ENCODE peak calls at places on chromosome 11, in nine cellular contexts. One of them, this sample, is unnamed.
A peak's percentile ranks its signal among the peaks of the same experiment; 100 is the strongest.

GRCh38 chr11:75602916-75603315 is 40.9 kb downstream of the SERPINH1 start:
- DNase-seq in T-helper 9 cell: no peak
- DNase-seq in left kidney: no peak
- DNase-seq in activated naive CD8-positive, alpha-beta T cell treated with anti-CD3 and anti-CD28 coated beads for 36 hours: no peak
- DNase-seq in effector memory CD8-positive, alpha-beta T cell: no peak
- DNase-seq in foreskin keratinocyte: no peak
- DNase-seq in neural progenitor cell: no peak
- DNase-seq in Right ventricle myocardium superior: no peak
- DNase-seq in stimulated activated CD8-positive, alpha-beta memory T cell treated with anti-CD3 and anti-CD28 coated beads, Interleukin-4, amount 100 ng/mL, for 4 hours: no peak
- DNase-seq in this sample: no peak

GRCh38 chr11:129905402-129905801 is 10.0 kb upstream of the NFRKB start:
- DNase-seq in activated naive CD8-positive, alpha-beta T cell treated with anti-CD3 and anti-CD28 coated beads for 36 hours: no peak
- DNase-seq in foreskin keratinocyte: no peak
- DNase-seq in effector memory CD8-positive, alpha-beta T cell: no peak
- DNase-seq in Right ventricle myocardium superior: no peak
- DNase-seq in stimulated activated CD8-positive, alpha-beta memory T cell treated with anti-CD3 and anti-CD28 coated beads, Interleukin-4, amount 100 ng/mL, for 4 hours: no peak
- DNase-seq in neural progenitor cell: no peak
- DNase-seq in left kidney: no peak
- DNase-seq in T-helper 9 cell: no peak
- DNase-seq in this sample: peak; percentile 96

GRCh38 chr11:133945087-133945974 is 11.4 kb downstream of the IGSF9B start:
- DNase-seq in Right ventricle myocardium superior: peak; percentile 75
- DNase-seq in effector memory CD8-positive, alpha-beta T cell: peak; percentile 65
- DNase-seq in left kidney: no peak
- DNase-seq in neural progenitor cell: no peak
- DNase-seq in T-helper 9 cell: peak; percentile 62
- DNase-seq in activated naive CD8-positive, alpha-beta T cell treated with anti-CD3 and anti-CD28 coated beads for 36 hours: peak; percentile 91
- DNase-seq in foreskin keratinocyte: no peak
- DNase-seq in stimulated activated CD8-positive, alpha-beta memory T cell treated with anti-CD3 and anti-CD28 coated beads, Interleukin-4, amount 100 ng/mL, for 4 hours: peak; percentile 76
- DNase-seq in this sample: no peak

GRCh38 chr11:120717042-120717441 is 205.5 kb downstream of the GRIK4 start:
- DNase-seq in T-helper 9 cell: no peak
- DNase-seq in left kidney: no peak
- DNase-seq in stimulated activated CD8-positive, alpha-beta memory T cell treated with anti-CD3 and anti-CD28 coated beads, Interleukin-4, amount 100 ng/mL, for 4 hours: no peak
- DNase-seq in neural progenitor cell: no peak
- DNase-seq in effector memory CD8-positive, alpha-beta T cell: no peak
- DNase-seq in Right ventricle myocardium superior: no peak
- DNase-seq in foreskin keratinocyte: no peak
- DNase-seq in activated naive CD8-positive, alpha-beta T cell treated with anti-CD3 and anti-CD28 coated beads for 36 hours: no peak
- DNase-seq in this sample: no peak

GRCh38 chr11:44171518-44171917 is 76.0 kb downstream of the EXT2 start:
- DNase-seq in left kidney: no peak
- DNase-seq in T-helper 9 cell: no peak
- DNase-seq in activated naive CD8-positive, alpha-beta T cell treated with anti-CD3 and anti-CD28 coated beads for 36 hours: no peak
- DNase-seq in effector memory CD8-positive, alpha-beta T cell: no peak
- DNase-seq in foreskin keratinocyte: no peak
- DNase-seq in Right ventricle myocardium superior: no peak
- DNase-seq in stimulated activated CD8-positive, alpha-beta memory T cell treated with anti-CD3 and anti-CD28 coated beads, Interleukin-4, amount 100 ng/mL, for 4 hours: no peak
- DNase-seq in neural progenitor cell: no peak
- DNase-seq in this sample: no peak

GRCh38 chr11:20731676-20732075 is 62.3 kb downstream of the NELL1 start:
- DNase-seq in T-helper 9 cell: no peak
- DNase-seq in Right ventricle myocardium superior: no peak
- DNase-seq in foreskin keratinocyte: no peak
- DNase-seq in effector memory CD8-positive, alpha-beta T cell: no peak
- DNase-seq in stimulated activated CD8-positive, alpha-beta memory T cell treated with anti-CD3 and anti-CD28 coated beads, Interleukin-4, amount 100 ng/mL, for 4 hours: no peak
- DNase-seq in neural progenitor cell: no peak
- DNase-seq in left kidney: no peak
- DNase-seq in activated naive CD8-positive, alpha-beta T cell treated with anti-CD3 and anti-CD28 coated beads for 36 hours: no peak
- DNase-seq in this sample: no peak

GRCh38 chr11:2990617-2991476 is 1.3 kb downstream of the NAP1L4 start:
- DNase-seq in stimulated activated CD8-positive, alpha-beta memory T cell treated with anti-CD3 and anti-CD28 coated beads, Interleukin-4, amount 100 ng/mL, for 4 hours: no peak
- DNase-seq in foreskin keratinocyte: peak; percentile 57
- DNase-seq in left kidney: peak; percentile 58
- DNase-seq in activated naive CD8-positive, alpha-beta T cell treated with anti-CD3 and anti-CD28 coated beads for 36 hours: peak; percentile 55
- DNase-seq in neural progenitor cell: peak; percentile 30
- DNase-seq in Right ventricle myocardium superior: no peak
- DNase-seq in effector memory CD8-positive, alpha-beta T cell: no peak
- DNase-seq in T-helper 9 cell: no peak
- DNase-seq in this sample: peak; percentile 40

GRCh38 chr11:69699213-69699612 is 4.6 kb downstream of the FGF19 start:
- DNase-seq in T-helper 9 cell: no peak
- DNase-seq in neural progenitor cell: no peak
- DNase-seq in stimulated activated CD8-positive, alpha-beta memory T cell treated with anti-CD3 and anti-CD28 coated beads, Interleukin-4, amount 100 ng/mL, for 4 hours: no peak
- DNase-seq in foreskin keratinocyte: no peak
- DNase-seq in left kidney: peak; percentile 67
- DNase-seq in effector memory CD8-positive, alpha-beta T cell: no peak
- DNase-seq in Right ventricle myocardium superior: no peak
- DNase-seq in activated naive CD8-positive, alpha-beta T cell treated with anti-CD3 and anti-CD28 coated beads for 36 hours: no peak
- DNase-seq in this sample: no peak

GRCh38 chr11:61908730-61909622 is 8.4 kb downstream of the RAB3IL1 start:
- DNase-seq in foreskin keratinocyte: no peak
- DNase-seq in activated naive CD8-positive, alpha-beta T cell treated with anti-CD3 and anti-CD28 coated beads for 36 hours: no peak
- DNase-seq in Right ventricle myocardium superior: peak; percentile 85
- DNase-seq in neural progenitor cell: peak; percentile 32
- DNase-seq in left kidney: peak; percentile 71
- DNase-seq in T-helper 9 cell: no peak
- DNase-seq in effector memory CD8-positive, alpha-beta T cell: no peak
- DNase-seq in stimulated activated CD8-positive, alpha-beta memory T cell treated with anti-CD3 and anti-CD28 coated beads, Interleukin-4, amount 100 ng/mL, for 4 hours: no peak
- DNase-seq in this sample: no peak

GRCh38 chr11:20617346-20617745 is 17.9 kb downstream of the SLC6A5 start:
- DNase-seq in effector memory CD8-positive, alpha-beta T cell: no peak
- DNase-seq in foreskin keratinocyte: no peak
- DNase-seq in activated naive CD8-positive, alpha-beta T cell treated with anti-CD3 and anti-CD28 coated beads for 36 hours: no peak
- DNase-seq in T-helper 9 cell: no peak
- DNase-seq in Right ventricle myocardium superior: no peak
- DNase-seq in stimulated activated CD8-positive, alpha-beta memory T cell treated with anti-CD3 and anti-CD28 coated beads, Interleukin-4, amount 100 ng/mL, for 4 hours: no peak
- DNase-seq in left kidney: no peak
- DNase-seq in neural progenitor cell: no peak
- DNase-seq in this sample: no peak

GRCh38 chr11:33557201-33557600 is 143.4 kb downstream of the C11orf91 start:
- DNase-seq in activated naive CD8-positive, alpha-beta T cell treated with anti-CD3 and anti-CD28 coated beads for 36 hours: no peak
- DNase-seq in T-helper 9 cell: no peak
- DNase-seq in neural progenitor cell: no peak
- DNase-seq in effector memory CD8-positive, alpha-beta T cell: no peak
- DNase-seq in left kidney: no peak
- DNase-seq in foreskin keratinocyte: peak; percentile 97
- DNase-seq in Right ventricle myocardium superior: no peak
- DNase-seq in stimulated activated CD8-positive, alpha-beta memory T cell treated with anti-CD3 and anti-CD28 coated beads, Interleukin-4, amount 100 ng/mL, for 4 hours: no peak
- DNase-seq in this sample: peak; percentile 24

GRCh38 chr11:44766972-44767278 is 40.2 kb downstream of the TSPAN18 start:
- DNase-seq in T-helper 9 cell: no peak
- DNase-seq in neural progenitor cell: no peak
- DNase-seq in left kidney: no peak
- DNase-seq in Right ventricle myocardium superior: no peak
- DNase-seq in foreskin keratinocyte: no peak
- DNase-seq in effector memory CD8-positive, alpha-beta T cell: no peak
- DNase-seq in activated naive CD8-positive, alpha-beta T cell treated with anti-CD3 and anti-CD28 coated beads for 36 hours: no peak
- DNase-seq in stimulated activated CD8-positive, alpha-beta memory T cell treated with anti-CD3 and anti-CD28 coated beads, Interleukin-4, amount 100 ng/mL, for 4 hours: no peak
- DNase-seq in this sample: no peak

GRCh38 chr11:108606495-108607160 is 13.1 kb upstream of the EXPH5 start:
- DNase-seq in activated naive CD8-positive, alpha-beta T cell treated with anti-CD3 and anti-CD28 coated beads for 36 hours: no peak
- DNase-seq in neural progenitor cell: no peak
- DNase-seq in T-helper 9 cell: no peak
- DNase-seq in Right ventricle myocardium superior: no peak
- DNase-seq in stimulated activated CD8-positive, alpha-beta memory T cell treated with anti-CD3 and anti-CD28 coated beads, Interleukin-4, amount 100 ng/mL, for 4 hours: no peak
- DNase-seq in left kidney: no peak
- DNase-seq in effector memory CD8-positive, alpha-beta T cell: no peak
- DNase-seq in foreskin keratinocyte: peak; percentile 71
- DNase-seq in this sample: no peak

GRCh38 chr11:122746050-122746478 is 90.5 kb downstream of the UBASH3B start:
- DNase-seq in Right ventricle myocardium superior: no peak
- DNase-seq in neural progenitor cell: no peak
- DNase-seq in T-helper 9 cell: no peak
- DNase-seq in effector memory CD8-positive, alpha-beta T cell: peak; percentile 45
- DNase-seq in foreskin keratinocyte: no peak
- DNase-seq in activated naive CD8-positive, alpha-beta T cell treated with anti-CD3 and anti-CD28 coated beads for 36 hours: peak; percentile 77
- DNase-seq in left kidney: no peak
- DNase-seq in stimulated activated CD8-positive, alpha-beta memory T cell treated with anti-CD3 and anti-CD28 coated beads, Interleukin-4, amount 100 ng/mL, for 4 hours: peak; percentile 32
- DNase-seq in this sample: no peak

GRCh38 chr11:124075841-124076571 is 34.9 kb upstream of the OR10G7 start:
- DNase-seq in foreskin keratinocyte: no peak
- DNase-seq in Right ventricle myocardium superior: peak; percentile 41
- DNase-seq in neural progenitor cell: no peak
- DNase-seq in effector memory CD8-positive, alpha-beta T cell: no peak
- DNase-seq in stimulated activated CD8-positive, alpha-beta memory T cell treated with anti-CD3 and anti-CD28 coated beads, Interleukin-4, amount 100 ng/mL, for 4 hours: no peak
- DNase-seq in T-helper 9 cell: no peak
- DNase-seq in activated naive CD8-positive, alpha-beta T cell treated with anti-CD3 and anti-CD28 coated beads for 36 hours: peak; percentile 39
- DNase-seq in left kidney: peak; percentile 74
- DNase-seq in this sample: peak; percentile 28

GRCh38 chr11:65625628-65626342 is 10.2 kb downstream of the PCNX3 start:
- DNase-seq in activated naive CD8-positive, alpha-beta T cell treated with anti-CD3 and anti-CD28 coated beads for 36 hours: peak; percentile 44
- DNase-seq in effector memory CD8-positive, alpha-beta T cell: peak; percentile 57
- DNase-seq in neural progenitor cell: peak; percentile 72
- DNase-seq in left kidney: peak; percentile 70
- DNase-seq in foreskin keratinocyte: no peak
- DNase-seq in T-helper 9 cell: peak; percentile 50
- DNase-seq in stimulated activated CD8-positive, alpha-beta memory T cell treated with anti-CD3 and anti-CD28 coated beads, Interleukin-4, amount 100 ng/mL, for 4 hours: no peak
- DNase-seq in Right ventricle myocardium superior: peak; percentile 83
- DNase-seq in this sample: peak; percentile 37

GRCh38 chr11:28123151-28123571 is 15.0 kb downstream of the METTL15 start:
- DNase-seq in stimulated activated CD8-positive, alpha-beta memory T cell treated with anti-CD3 and anti-CD28 coated beads, Interleukin-4, amount 100 ng/mL, for 4 hours: no peak
- DNase-seq in T-helper 9 cell: no peak
- DNase-seq in foreskin keratinocyte: no peak
- DNase-seq in Right ventricle myocardium superior: no peak
- DNase-seq in activated naive CD8-positive, alpha-beta T cell treated with anti-CD3 and anti-CD28 coated beads for 36 hours: no peak
- DNase-seq in neural progenitor cell: no peak
- DNase-seq in left kidney: no peak
- DNase-seq in effector memory CD8-positive, alpha-beta T cell: no peak
- DNase-seq in this sample: no peak

GRCh38 chr11:57823859-57824258 is 62.3 kb downstream of the CTNND1 start:
- DNase-seq in left kidney: no peak
- DNase-seq in foreskin keratinocyte: no peak
- DNase-seq in stimulated activated CD8-positive, alpha-beta memory T cell treated with anti-CD3 and anti-CD28 coated beads, Interleukin-4, amount 100 ng/mL, for 4 hours: no peak
- DNase-seq in Right ventricle myocardium superior: no peak
- DNase-seq in T-helper 9 cell: no peak
- DNase-seq in activated naive CD8-positive, alpha-beta T cell treated with anti-CD3 and anti-CD28 coated beads for 36 hours: no peak
- DNase-seq in neural progenitor cell: no peak
- DNase-seq in effector memory CD8-positive, alpha-beta T cell: no peak
- DNase-seq in this sample: no peak

GRCh38 chr11:68216171-68216938 is 3.3 kb upstream of the KMT5B start:
- DNase-seq in T-helper 9 cell: no peak
- DNase-seq in effector memory CD8-positive, alpha-beta T cell: no peak
- DNase-seq in foreskin keratinocyte: no peak
- DNase-seq in activated naive CD8-positive, alpha-beta T cell treated with anti-CD3 and anti-CD28 coated beads for 36 hours: no peak
- DNase-seq in neural progenitor cell: no peak
- DNase-seq in left kidney: peak; percentile 56
- DNase-seq in Right ventricle myocardium superior: peak; percentile 62
- DNase-seq in stimulated activated CD8-positive, alpha-beta memory T cell treated with anti-CD3 and anti-CD28 coated beads, Interleukin-4, amount 100 ng/mL, for 4 hours: no peak
- DNase-seq in this sample: no peak

GRCh38 chr11:92552942-92553341 is 328.3 kb downstream of the FAT3 start:
- DNase-seq in effector memory CD8-positive, alpha-beta T cell: no peak
- DNase-seq in left kidney: no peak
- DNase-seq in T-helper 9 cell: no peak
- DNase-seq in foreskin keratinocyte: peak; percentile 6
- DNase-seq in Right ventricle myocardium superior: no peak
- DNase-seq in neural progenitor cell: no peak
- DNase-seq in activated naive CD8-positive, alpha-beta T cell treated with anti-CD3 and anti-CD28 coated beads for 36 hours: no peak
- DNase-seq in stimulated activated CD8-positive, alpha-beta memory T cell treated with anti-CD3 and anti-CD28 coated beads, Interleukin-4, amount 100 ng/mL, for 4 hours: no peak
- DNase-seq in this sample: peak; percentile 53

GRCh38 chr11:9037963-9038362 is 34.2 kb upstream of the NRIP3 start:
- DNase-seq in neural progenitor cell: no peak
- DNase-seq in activated naive CD8-positive, alpha-beta T cell treated with anti-CD3 and anti-CD28 coated beads for 36 hours: no peak
- DNase-seq in T-helper 9 cell: no peak
- DNase-seq in effector memory CD8-positive, alpha-beta T cell: no peak
- DNase-seq in stimulated activated CD8-positive, alpha-beta memory T cell treated with anti-CD3 and anti-CD28 coated beads, Interleukin-4, amount 100 ng/mL, for 4 hours: no peak
- DNase-seq in left kidney: no peak
- DNase-seq in Right ventricle myocardium superior: no peak
- DNase-seq in foreskin keratinocyte: no peak
- DNase-seq in this sample: no peak

GRCh38 chr11:32244453-32244852 is 153.6 kb downstream of the RCN1 start:
- DNase-seq in Right ventricle myocardium superior: no peak
- DNase-seq in stimulated activated CD8-positive, alpha-beta memory T cell treated with anti-CD3 and anti-CD28 coated beads, Interleukin-4, amount 100 ng/mL, for 4 hours: no peak
- DNase-seq in effector memory CD8-positive, alpha-beta T cell: no peak
- DNase-seq in neural progenitor cell: no peak
- DNase-seq in T-helper 9 cell: no peak
- DNase-seq in left kidney: no peak
- DNase-seq in activated naive CD8-positive, alpha-beta T cell treated with anti-CD3 and anti-CD28 coated beads for 36 hours: no peak
- DNase-seq in foreskin keratinocyte: no peak
- DNase-seq in this sample: peak; percentile 10

GRCh38 chr11:278001-278951 is at the start of gene NLRP6:
- DNase-seq in left kidney: no peak
- DNase-seq in neural progenitor cell: no peak
- DNase-seq in effector memory CD8-positive, alpha-beta T cell: no peak
- DNase-seq in T-helper 9 cell: no peak
- DNase-seq in Right ventricle myocardium superior: peak; percentile 35
- DNase-seq in activated naive CD8-positive, alpha-beta T cell treated with anti-CD3 and anti-CD28 coated beads for 36 hours: no peak
- DNase-seq in foreskin keratinocyte: no peak
- DNase-seq in stimulated activated CD8-positive, alpha-beta memory T cell treated with anti-CD3 and anti-CD28 coated beads, Interleukin-4, amount 100 ng/mL, for 4 hours: no peak
- DNase-seq in this sample: no peak

GRCh38 chr11:706957-707816 is 1.2 kb downstream of the EPS8L2 start:
- DNase-seq in effector memory CD8-positive, alpha-beta T cell: no peak
- DNase-seq in Right ventricle myocardium superior: no peak
- DNase-seq in foreskin keratinocyte: no peak
- DNase-seq in stimulated activated CD8-positive, alpha-beta memory T cell treated with anti-CD3 and anti-CD28 coated beads, Interleukin-4, amount 100 ng/mL, for 4 hours: no peak
- DNase-seq in T-helper 9 cell: no peak
- DNase-seq in left kidney: peak; percentile 45
- DNase-seq in neural progenitor cell: peak; percentile 32
- DNase-seq in activated naive CD8-positive, alpha-beta T cell treated with anti-CD3 and anti-CD28 coated beads for 36 hours: no peak
- DNase-seq in this sample: peak; percentile 76

GRCh38 chr11:114129699-114130659 is 70.5 kb downstream of the ZBTB16 start:
- DNase-seq in neural progenitor cell: peak; percentile 25
- DNase-seq in T-helper 9 cell: no peak
- DNase-seq in foreskin keratinocyte: peak; percentile 12
- DNase-seq in effector memory CD8-positive, alpha-beta T cell: no peak
- DNase-seq in left kidney: no peak
- DNase-seq in stimulated activated CD8-positive, alpha-beta memory T cell treated with anti-CD3 and anti-CD28 coated beads, Interleukin-4, amount 100 ng/mL, for 4 hours: no peak
- DNase-seq in Right ventricle myocardium superior: no peak
- DNase-seq in activated naive CD8-positive, alpha-beta T cell treated with anti-CD3 and anti-CD28 coated beads for 36 hours: no peak
- DNase-seq in this sample: no peak

GRCh38 chr11:114960117-114960516 is 281.8 kb downstream of the NXPE2 start:
- DNase-seq in activated naive CD8-positive, alpha-beta T cell treated with anti-CD3 and anti-CD28 coated beads for 36 hours: no peak
- DNase-seq in left kidney: no peak
- DNase-seq in foreskin keratinocyte: no peak
- DNase-seq in neural progenitor cell: no peak
- DNase-seq in effector memory CD8-positive, alpha-beta T cell: no peak
- DNase-seq in stimulated activated CD8-positive, alpha-beta memory T cell treated with anti-CD3 and anti-CD28 coated beads, Interleukin-4, amount 100 ng/mL, for 4 hours: no peak
- DNase-seq in T-helper 9 cell: no peak
- DNase-seq in Right ventricle myocardium superior: no peak
- DNase-seq in this sample: no peak

GRCh38 chr11:287821-288327 is 1.1 kb upstream of the PGGHG start:
- DNase-seq in Right ventricle myocardium superior: peak; percentile 49
- DNase-seq in activated naive CD8-positive, alpha-beta T cell treated with anti-CD3 and anti-CD28 coated beads for 36 hours: peak; percentile 67
- DNase-seq in effector memory CD8-positive, alpha-beta T cell: no peak
- DNase-seq in T-helper 9 cell: no peak
- DNase-seq in left kidney: peak; percentile 30
- DNase-seq in foreskin keratinocyte: no peak
- DNase-seq in stimulated activated CD8-positive, alpha-beta memory T cell treated with anti-CD3 and anti-CD28 coated beads, Interleukin-4, amount 100 ng/mL, for 4 hours: no peak
- DNase-seq in neural progenitor cell: peak; percentile 1
- DNase-seq in this sample: no peak

GRCh38 chr11:61429691-61430582 is at the start of the genes CPSF7 and SDHAF2:
- DNase-seq in neural progenitor cell: peak; percentile 98
- DNase-seq in effector memory CD8-positive, alpha-beta T cell: peak; percentile 97
- DNase-seq in activated naive CD8-positive, alpha-beta T cell treated with anti-CD3 and anti-CD28 coated beads for 36 hours: peak; percentile 100
- DNase-seq in stimulated activated CD8-positive, alpha-beta memory T cell treated with anti-CD3 and anti-CD28 coated beads, Interleukin-4, amount 100 ng/mL, for 4 hours: peak; percentile 94
- DNase-seq in T-helper 9 cell: peak; percentile 97
- DNase-seq in left kidney: peak; percentile 99
- DNase-seq in foreskin keratinocyte: peak; percentile 86
- DNase-seq in Right ventricle myocardium superior: peak; percentile 98
- DNase-seq in this sample: peak; percentile 97

GRCh38 chr11:8807544-8808225 is 103.3 kb upstream of the AKIP1 start:
- DNase-seq in effector memory CD8-positive, alpha-beta T cell: no peak
- DNase-seq in activated naive CD8-positive, alpha-beta T cell treated with anti-CD3 and anti-CD28 coated beads for 36 hours: no peak
- DNase-seq in neural progenitor cell: no peak
- DNase-seq in stimulated activated CD8-positive, alpha-beta memory T cell treated with anti-CD3 and anti-CD28 coated beads, Interleukin-4, amount 100 ng/mL, for 4 hours: no peak
- DNase-seq in foreskin keratinocyte: peak; percentile 80
- DNase-seq in T-helper 9 cell: no peak
- DNase-seq in left kidney: no peak
- DNase-seq in Right ventricle myocardium superior: peak; percentile 51
- DNase-seq in this sample: no peak

GRCh38 chr11:125364085-125364822 is 131.8 kb downstream of the FEZ1 start:
- DNase-seq in T-helper 9 cell: no peak
- DNase-seq in activated naive CD8-positive, alpha-beta T cell treated with anti-CD3 and anti-CD28 coated beads for 36 hours: no peak
- DNase-seq in stimulated activated CD8-positive, alpha-beta memory T cell treated with anti-CD3 and anti-CD28 coated beads, Interleukin-4, amount 100 ng/mL, for 4 hours: no peak
- DNase-seq in neural progenitor cell: no peak
- DNase-seq in effector memory CD8-positive, alpha-beta T cell: no peak
- DNase-seq in left kidney: peak; percentile 62
- DNase-seq in foreskin keratinocyte: peak; percentile 57
- DNase-seq in Right ventricle myocardium superior: no peak
- DNase-seq in this sample: no peak

GRCh38 chr11:102776454-102776853 is 4.0 kb downstream of the MMP10 start:
- DNase-seq in activated naive CD8-positive, alpha-beta T cell treated with anti-CD3 and anti-CD28 coated beads for 36 hours: no peak
- DNase-seq in Right ventricle myocardium superior: no peak
- DNase-seq in T-helper 9 cell: no peak
- DNase-seq in neural progenitor cell: no peak
- DNase-seq in foreskin keratinocyte: peak; percentile 76
- DNase-seq in left kidney: no peak
- DNase-seq in stimulated activated CD8-positive, alpha-beta memory T cell treated with anti-CD3 and anti-CD28 coated beads, Interleukin-4, amount 100 ng/mL, for 4 hours: no peak
- DNase-seq in effector memory CD8-positive, alpha-beta T cell: no peak
- DNase-seq in this sample: peak; percentile 95